ENCODE peak calls at places on chromosomes 2 and 18, in eight cellular contexts. J is HTR-8/SVneo; D is central memory CD4-positive, alpha-beta T cell; E is amniotic stem cell; Y is SIG-M5; V is G401; N is sciatic nerve; M is adrenal gland. H is an unnamed sample.

GRCh38 chr18:53534203-53534602 is 690.3 kb downstream of the MBD2 start:
- DNase-seq in J (no peak), D (no peak), E (no peak), Y (no peak), V (no peak), N (no peak), M (no peak), H (no peak)

GRCh38 chr18:63000839-63001238 is 285.5 kb downstream of the PHLPP1 start:
- DNase-seq in J (no peak), D (no peak), E (no peak), Y (no peak), V (no peak), N (no peak), M (no peak), H (no peak)

GRCh38 chr2:134623796-134624195 is 95.0 kb downstream of the TMEM163 start:
- DNase-seq in J (no peak), D (no peak), E (no peak), Y (no peak), V (no peak), N (no peak), M (no peak), H (peak; percentile 25)

GRCh38 chr2:168478206-168478605 is 22.1 kb downstream of the CERS6 start:
- DNase-seq in J (no peak), D (no peak), E (no peak), Y (no peak), V (no peak), N (no peak), M (no peak), H (no peak)

GRCh38 chr2:71801969-71802368 is 345.7 kb downstream of the CYP26B1 start:
- DNase-seq in J (peak; percentile 75), D (no peak), E (peak; percentile 53), Y (no peak), V (peak; percentile 85), N (peak; percentile 79), M (peak; percentile 73), H (peak; percentile 24)

GRCh38 chr2:26314243-26314642 is 31.7 kb upstream of the SELENOI start:
- DNase-seq in J (no peak), D (no peak), E (no peak), Y (no peak), V (no peak), N (no peak), M (no peak), H (no peak)

GRCh38 chr18:58042826-58043362 is 1.1 kb upstream of the NEDD4L start:
- DNase-seq in J (no peak), D (peak; percentile 6), E (no peak), Y (no peak), V (no peak), N (no peak), M (no peak), H (no peak)

GRCh38 chr2:234502285-234502918 is 5.5 kb upstream of the ARL4C start:
- DNase-seq in J (peak; percentile 72), D (no peak), E (no peak), Y (no peak), V (no peak), N (no peak), M (no peak), H (no peak)

GRCh38 chr2:170005702-170006101 is 172.2 kb upstream of the MYO3B start:
- DNase-seq in J (no peak), D (no peak), E (no peak), Y (no peak), V (peak; percentile 38), N (no peak), M (no peak), H (peak; percentile 5)